ENCODE peak calls at places on chromosome 5, in seven cellular contexts. G, X, D, W, I, O and J are unnamed samples.
A peak's percentile ranks its signal among the peaks of the same experiment; 100 is the strongest.

GRCh38 chr5:167549763-167550162 is 741.7 kb upstream of the WWC1 start:
- DNase-seq in W (no peak), D (no peak), X (no peak), O (no peak), I (no peak), G (no peak), J (no peak)

GRCh38 chr5:83827111-83827541 is 106.5 kb upstream of the HAPLN1 start:
- DNase-seq in W (no peak), X (no peak), O (no peak), D (peak; percentile 97), G (no peak), I (no peak), J (no peak)

GRCh38 chr5:115600771-115601170 is 1.5 kb downstream of the TICAM2 start:
- DNase-seq in I (no peak), O (no peak), X (no peak), W (no peak), G (no peak), D (no peak), J (no peak)

GRCh38 chr5:40570408-40571129 is 109.1 kb upstream of the PTGER4 start:
- DNase-seq in I (no peak), D (peak; percentile 29), G (peak; percentile 34), O (no peak), X (peak; percentile 8), W (no peak), J (no peak)

GRCh38 chr5:64100203-64100602 is 65.4 kb upstream of the RNF180 start:
- DNase-seq in W (no peak), X (no peak), I (no peak), G (no peak), O (no peak), D (no peak), J (no peak)

GRCh38 chr5:30808996-30809395 is 384.5 kb upstream of the CDH6 start:
- DNase-seq in I (no peak), D (peak; percentile 1), O (no peak), G (peak; percentile 15), X (no peak), W (peak; percentile 44), J (no peak)

GRCh38 chr5:181188700-181189362 is 16.2 kb downstream of the TRIM7 start:
- DNase-seq in W (peak; percentile 86), G (peak; percentile 55), I (peak; percentile 78), O (peak; percentile 48), D (peak; percentile 79), X (no peak), J (no peak)

GRCh38 chr5:34695275-34696032 is 39.3 kb downstream of the RAI14 start:
- DNase-seq in X (no peak), G (no peak), I (no peak), O (no peak), W (no peak), D (no peak), J (no peak)

GRCh38 chr5:137753227-137753985 is 757 bp downstream of the HNRNPA0 start:
- DNase-seq in D (no peak), I (peak; percentile 46), X (no peak), O (peak; percentile 64), W (peak; percentile 63), G (no peak), J (no peak)

GRCh38 chr5:173714551-173715428 is 98.3 kb upstream of the BOD1 start:
- DNase-seq in D (peak; percentile 61), O (no peak), G (peak; percentile 52), X (peak; percentile 71), I (no peak), W (no peak), J (no peak)

GRCh38 chr5:36530249-36530648 is 76.2 kb upstream of the SLC1A3 start:
- DNase-seq in I (no peak), W (peak; percentile 16), O (no peak), X (no peak), G (no peak), D (no peak), J (no peak)

GRCh38 chr5:60287174-60287771 is 393.7 kb upstream of the PDE4D start:
- DNase-seq in W (peak; percentile 91), G (no peak), I (no peak), D (peak; percentile 78), O (peak; percentile 19), X (peak; percentile 18), J (no peak)

GRCh38 chr5:8691221-8691620 is 822.3 kb downstream of the MTRR start:
- DNase-seq in I (no peak), X (no peak), D (no peak), G (no peak), W (no peak), O (no peak), J (no peak)

GRCh38 chr5:34013547-34013946 is 5.7 kb upstream of the AMACR start:
- DNase-seq in X (no peak), G (no peak), O (no peak), I (no peak), W (no peak), D (no peak), J (no peak)

GRCh38 chr5:82359286-82359685 is 81.1 kb upstream of the RPS23 start:
- DNase-seq in D (peak; percentile 49), G (no peak), X (no peak), W (no peak), I (no peak), O (no peak), J (no peak)

GRCh38 chr5:1430121-1430795 is 15.0 kb downstream of the SLC6A3 start:
- DNase-seq in G (no peak), W (no peak), D (no peak), I (no peak), X (no peak), O (no peak), J (no peak)

GRCh38 chr5:1429501-1429900 is 15.7 kb downstream of the SLC6A3 start:
- DNase-seq in G (no peak), D (no peak), I (no peak), W (no peak), O (no peak), X (no peak), J (no peak)

GRCh38 chr5:1431896-1432295 is 13.3 kb downstream of the SLC6A3 start:
- DNase-seq in G (no peak), I (no peak), W (no peak), D (no peak), O (no peak), X (no peak), J (no peak)

GRCh38 chr5:1432296-1432695 is 12.9 kb downstream of the SLC6A3 start:
- DNase-seq in O (no peak), G (no peak), X (no peak), I (no peak), W (no peak), D (no peak), J (no peak)

GRCh38 chr5:1431021-1431811 is 14.0 kb downstream of the SLC6A3 start:
- DNase-seq in G (no peak), X (no peak), I (no peak), W (no peak), D (no peak), O (no peak), J (no peak)
- H3K9me3 ChIP-seq in G (peaks cover 59% of the 10 kb centered on the region), X (peaks cover 33% of the 10 kb centered on the region), I (no peaks in the 10 kb centered on the region), W (peaks cover 3% of the 10 kb centered on the region), D (peaks cover 3% of the 10 kb centered on the region), O (peaks cover 28% of the 10 kb centered on the region), J (peaks cover 24% of the 10 kb centered on the region)

DNA sequence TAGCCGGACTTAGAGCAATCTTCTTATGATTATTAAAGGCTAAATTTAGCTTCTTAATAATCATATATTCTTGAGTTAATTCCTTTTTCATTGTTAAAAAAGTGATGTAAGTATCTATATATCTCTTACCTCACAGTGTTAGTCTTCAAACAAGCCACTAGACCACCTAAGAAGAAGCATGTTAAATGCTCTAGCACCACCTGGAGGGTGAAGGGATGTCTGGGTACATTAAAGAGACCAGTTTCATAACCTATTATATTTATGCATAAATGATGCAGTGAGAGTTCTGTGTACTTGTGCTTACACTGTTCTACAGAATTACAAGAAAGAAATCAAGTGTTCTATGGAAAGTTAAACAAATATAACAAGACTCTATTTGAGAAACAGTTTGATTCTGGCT is 55.9 kb upstream of the SLCO6A1 start:
- DNase-seq in O (no peak), D (peak; percentile 20), W (peak; percentile 32), G (no peak), I (no peak), X (no peak), J (no peak)
- TF ChIP-seq CTCF in O (peak; percentile 21), D (peak; percentile 19), W (peak; percentile 46), G (no peak), I (no peak), X (no peak), J (no peak)

DNA sequence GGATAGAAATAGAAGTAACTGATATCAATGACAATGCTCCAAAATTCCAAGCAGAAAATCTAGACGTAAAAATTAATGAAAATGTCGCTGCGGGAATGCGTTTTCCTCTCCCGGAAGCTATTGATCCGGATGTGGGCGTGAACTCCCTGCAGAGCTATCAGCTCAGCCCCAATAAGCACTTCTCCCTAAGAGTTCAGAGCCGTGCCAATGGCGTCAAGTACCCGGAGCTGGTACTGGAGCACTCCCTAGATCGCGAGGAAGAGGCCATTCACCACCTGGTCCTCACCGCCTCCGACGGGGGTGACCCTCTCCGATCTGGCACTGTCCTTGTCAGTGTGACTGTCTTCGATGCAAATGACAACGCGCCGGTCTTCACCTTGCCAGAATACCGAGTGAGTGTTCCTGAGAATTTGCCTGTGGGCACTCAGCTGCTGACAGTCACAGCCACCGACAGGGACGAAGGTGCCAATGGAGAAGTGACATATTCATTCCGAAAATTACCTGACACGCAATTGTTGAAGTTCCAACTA is 818 bp downstream of the PCDHGA10 start:
- DNase-seq in D (no peak), I (no peak), X (no peak), O (no peak), W (no peak), G (no peak), J (no peak)
- H3K9me3 ChIP-seq in D (peaks cover 12% of the 10 kb centered on the region), I (no peaks in the 10 kb centered on the region), X (peaks cover 33% of the 10 kb centered on the region), O (peaks cover 41% of the 10 kb centered on the region), W (peaks cover 41% of the 10 kb centered on the region), G (peaks cover 62% of the 10 kb centered on the region), J (peaks cover 97% of the 10 kb centered on the region)

GRCh38 chr5:73312872-73313510 is 135.6 kb downstream of the FOXD1 start:
- DNase-seq in X (no peak), O (no peak), D (no peak), W (no peak), I (no peak), G (no peak), J (no peak)
- TF ChIP-seq CTCF in X (no peak), O (no peak), D (no peak), W (no peak), I (no peak), G (no peak), J (no peak)

GRCh38 chr5:4572297-4572696 is 567.8 kb upstream of the ADAMTS16 start:
- DNase-seq in X (no peak), D (no peak), W (no peak), G (no peak), O (no peak), I (no peak), J (no peak)

GRCh38 chr5:4572713-4573112 is 567.4 kb upstream of the ADAMTS16 start:
- DNase-seq in O (no peak), W (no peak), X (no peak), I (no peak), D (no peak), G (no peak), J (no peak)

GRCh38 chr5:4575608-4576007 is 564.5 kb upstream of the ADAMTS16 start:
- DNase-seq in O (no peak), I (no peak), D (no peak), X (no peak), W (no peak), G (no peak), J (no peak)

GRCh38 chr5:4570047-4571015 is 569.8 kb upstream of the ADAMTS16 start:
- DNase-seq in X (no peak), D (no peak), I (no peak), W (no peak), G (no peak), O (no peak), J (no peak)

GRCh38 chr5:4571248-4571950 is 568.7 kb upstream of the ADAMTS16 start:
- DNase-seq in W (no peak), G (no peak), X (no peak), O (no peak), I (no peak), D (no peak), J (no peak)
- H3K9me3 ChIP-seq in W (no peaks in the 10 kb centered on the region), G (peaks cover 10% of the 10 kb centered on the region), X (no peaks in the 10 kb centered on the region), O (no peaks in the 10 kb centered on the region), I (no peaks in the 10 kb centered on the region), D (no peaks in the 10 kb centered on the region), J (no peaks in the 10 kb centered on the region)